ENCODE peak calls at places on chromosomes 12 and 14, in nine cellular contexts. One of them, this sample, is unnamed.
A peak's percentile ranks its signal among the peaks of the same experiment; 100 is the strongest.

GRCh38 chr14:36910578-36910977 is 248.9 kb downstream of the PAX9 start:
- DNase-seq in transverse colon: no peak
- DNase-seq in HCT116: no peak
- DNase-seq in GM23338: no peak
- DNase-seq in esophagus muscularis mucosa: no peak
- DNase-seq in spleen: no peak
- DNase-seq in HL-60: no peak
- DNase-seq in HepG2: no peak
- DNase-seq in breast epithelium: no peak
- DNase-seq in this sample: no peak

GRCh38 chr12:75471928-75472865 is 8.4 kb upstream of the GLIPR1 start:
- DNase-seq in transverse colon: no peak
- DNase-seq in spleen: no peak
- DNase-seq in HL-60: no peak
- DNase-seq in breast epithelium: no peak
- DNase-seq in HCT116: no peak
- DNase-seq in GM23338: no peak
- DNase-seq in HepG2: no peak
- DNase-seq in esophagus muscularis mucosa: no peak
- DNase-seq in this sample: no peak

GRCh38 chr14:89455412-89455811 is 38.4 kb upstream of the FOXN3 start:
- DNase-seq in esophagus muscularis mucosa: no peak
- DNase-seq in HepG2: no peak
- DNase-seq in breast epithelium: no peak
- DNase-seq in HL-60: no peak
- DNase-seq in GM23338: no peak
- DNase-seq in transverse colon: peak; percentile 50
- DNase-seq in spleen: no peak
- DNase-seq in HCT116: no peak
- DNase-seq in this sample: peak; percentile 54

GRCh38 chr12:116125981-116126566 is 151.4 kb downstream of the MED13L start:
- DNase-seq in HepG2: no peak
- DNase-seq in transverse colon: no peak
- DNase-seq in spleen: no peak
- DNase-seq in HL-60: peak; percentile 30
- DNase-seq in GM23338: peak; percentile 42
- DNase-seq in esophagus muscularis mucosa: no peak
- DNase-seq in breast epithelium: no peak
- DNase-seq in HCT116: no peak
- DNase-seq in this sample: no peak

GRCh38 chr14:93824518-93825234 is 36.4 kb upstream of the PRIMA1 start:
- DNase-seq in breast epithelium: no peak
- DNase-seq in GM23338: peak; percentile 15
- DNase-seq in esophagus muscularis mucosa: no peak
- DNase-seq in HCT116: no peak
- DNase-seq in HL-60: no peak
- DNase-seq in spleen: no peak
- DNase-seq in transverse colon: no peak
- DNase-seq in HepG2: peak; percentile 8
- DNase-seq in this sample: no peak

GRCh38 chr12:94622475-94622874 is 27.9 kb downstream of the TMCC3 start:
- DNase-seq in transverse colon: no peak
- DNase-seq in esophagus muscularis mucosa: no peak
- DNase-seq in GM23338: no peak
- DNase-seq in spleen: no peak
- DNase-seq in breast epithelium: no peak
- DNase-seq in HepG2: no peak
- DNase-seq in HCT116: no peak
- DNase-seq in HL-60: no peak
- DNase-seq in this sample: no peak

GRCh38 chr12:125382896-125383295 is 317.7 kb downstream of the AACS start:
- DNase-seq in GM23338: no peak
- DNase-seq in HepG2: no peak
- DNase-seq in HL-60: no peak
- DNase-seq in breast epithelium: no peak
- DNase-seq in spleen: no peak
- DNase-seq in esophagus muscularis mucosa: peak; percentile 66
- DNase-seq in transverse colon: no peak
- DNase-seq in HCT116: no peak
- DNase-seq in this sample: no peak

GRCh38 chr12:107584523-107584922 is 101.1 kb upstream of the PWP1 start:
- DNase-seq in spleen: no peak
- DNase-seq in GM23338: peak; percentile 43
- DNase-seq in esophagus muscularis mucosa: no peak
- DNase-seq in breast epithelium: no peak
- DNase-seq in HCT116: no peak
- DNase-seq in HL-60: no peak
- DNase-seq in HepG2: no peak
- DNase-seq in transverse colon: no peak
- DNase-seq in this sample: no peak

GRCh38 chr12:107379852-107380567 is 286.7 kb upstream of the CRY1 start:
- DNase-seq in breast epithelium: no peak
- DNase-seq in HL-60: no peak
- DNase-seq in HepG2: peak; percentile 67
- DNase-seq in esophagus muscularis mucosa: no peak
- DNase-seq in spleen: no peak
- DNase-seq in transverse colon: peak; percentile 27
- DNase-seq in GM23338: no peak
- DNase-seq in HCT116: peak; percentile 39
- DNase-seq in this sample: no peak

GRCh38 chr12:12723147-12723680 is 6.0 kb downstream of the CDKN1B start:
- DNase-seq in esophagus muscularis mucosa: no peak
- DNase-seq in spleen: no peak
- DNase-seq in HepG2: no peak
- DNase-seq in transverse colon: no peak
- DNase-seq in GM23338: no peak
- DNase-seq in HCT116: no peak
- DNase-seq in HL-60: no peak
- DNase-seq in breast epithelium: no peak
- DNase-seq in this sample: no peak

GRCh38 chr14:67285876-67286452 is 44.7 kb downstream of the PALS1 start:
- DNase-seq in breast epithelium: no peak
- DNase-seq in spleen: no peak
- DNase-seq in esophagus muscularis mucosa: no peak
- DNase-seq in GM23338: peak; percentile 82
- DNase-seq in transverse colon: no peak
- DNase-seq in HL-60: no peak
- DNase-seq in HepG2: peak; percentile 25
- DNase-seq in HCT116: peak; percentile 39
- DNase-seq in this sample: no peak

GRCh38 chr14:103217538-103217937 is 94.3 kb downstream of the TNFAIP2 start:
- DNase-seq in GM23338: no peak
- DNase-seq in esophagus muscularis mucosa: no peak
- DNase-seq in transverse colon: no peak
- DNase-seq in breast epithelium: no peak
- DNase-seq in HepG2: no peak
- DNase-seq in HCT116: no peak
- DNase-seq in spleen: peak; percentile 0
- DNase-seq in HL-60: no peak
- DNase-seq in this sample: no peak

GRCh38 chr12:48285751-48286650 is 64.7 kb downstream of the ZNF641 start:
- DNase-seq in HL-60: no peak
- DNase-seq in HCT116: no peak
- DNase-seq in spleen: no peak
- DNase-seq in esophagus muscularis mucosa: no peak
- DNase-seq in GM23338: peak; percentile 49
- DNase-seq in breast epithelium: no peak
- DNase-seq in HepG2: no peak
- DNase-seq in transverse colon: no peak
- DNase-seq in this sample: no peak

GRCh38 chr12:9925746-9926393 is 6.3 kb downstream of the CLEC2A start:
- DNase-seq in HL-60: no peak
- DNase-seq in transverse colon: no peak
- DNase-seq in HCT116: peak; percentile 24
- DNase-seq in HepG2: peak; percentile 9
- DNase-seq in spleen: no peak
- DNase-seq in breast epithelium: no peak
- DNase-seq in esophagus muscularis mucosa: no peak
- DNase-seq in GM23338: peak; percentile 86
- DNase-seq in this sample: no peak

GRCh38 chr14:58430156-58430555 is 2.6 kb downstream of the KIAA0586 start:
- DNase-seq in HL-60: no peak
- DNase-seq in transverse colon: no peak
- DNase-seq in breast epithelium: no peak
- DNase-seq in HCT116: no peak
- DNase-seq in GM23338: no peak
- DNase-seq in HepG2: no peak
- DNase-seq in spleen: no peak
- DNase-seq in esophagus muscularis mucosa: no peak
- DNase-seq in this sample: no peak

GRCh38 chr14:101002738-101003137 is 99.2 kb upstream of the RTL1 start:
- DNase-seq in spleen: peak; percentile 17
- DNase-seq in HL-60: no peak
- DNase-seq in breast epithelium: no peak
- DNase-seq in HepG2: no peak
- DNase-seq in HCT116: no peak
- DNase-seq in esophagus muscularis mucosa: no peak
- DNase-seq in transverse colon: no peak
- DNase-seq in GM23338: no peak
- DNase-seq in this sample: no peak

GRCh38 chr14:51552275-51552674 is 99.4 kb upstream of the FRMD6 start:
- DNase-seq in HL-60: no peak
- DNase-seq in GM23338: peak; percentile 46
- DNase-seq in spleen: no peak
- DNase-seq in HCT116: no peak
- DNase-seq in breast epithelium: no peak
- DNase-seq in transverse colon: no peak
- DNase-seq in esophagus muscularis mucosa: no peak
- DNase-seq in HepG2: no peak
- DNase-seq in this sample: no peak

GRCh38 chr12:29566441-29566840 is 69.0 kb upstream of the OVCH1 start:
- DNase-seq in HL-60: no peak
- DNase-seq in esophagus muscularis mucosa: no peak
- DNase-seq in spleen: no peak
- DNase-seq in breast epithelium: no peak
- DNase-seq in GM23338: no peak
- DNase-seq in HCT116: no peak
- DNase-seq in HepG2: no peak
- DNase-seq in transverse colon: no peak
- DNase-seq in this sample: no peak

GRCh38 chr14:35004839-35005238 is 22.0 kb downstream of the SRP54 start:
- DNase-seq in breast epithelium: no peak
- DNase-seq in transverse colon: no peak
- DNase-seq in spleen: no peak
- DNase-seq in HL-60: no peak
- DNase-seq in HCT116: no peak
- DNase-seq in HepG2: no peak
- DNase-seq in GM23338: no peak
- DNase-seq in esophagus muscularis mucosa: no peak
- DNase-seq in this sample: no peak
- TF ChIP-seq CTCF in breast epithelium: no peak
- TF ChIP-seq CTCF in transverse colon: no peak
- TF ChIP-seq CTCF in spleen: no peak
- TF ChIP-seq CTCF in HL-60: no peak
- TF ChIP-seq CTCF in HCT116: no peak
- TF ChIP-seq CTCF in HepG2: no peak
- TF ChIP-seq CTCF in GM23338: no peak
- TF ChIP-seq CTCF in esophagus muscularis mucosa: no peak
- TF ChIP-seq CTCF in this sample: no peak

DNA sequence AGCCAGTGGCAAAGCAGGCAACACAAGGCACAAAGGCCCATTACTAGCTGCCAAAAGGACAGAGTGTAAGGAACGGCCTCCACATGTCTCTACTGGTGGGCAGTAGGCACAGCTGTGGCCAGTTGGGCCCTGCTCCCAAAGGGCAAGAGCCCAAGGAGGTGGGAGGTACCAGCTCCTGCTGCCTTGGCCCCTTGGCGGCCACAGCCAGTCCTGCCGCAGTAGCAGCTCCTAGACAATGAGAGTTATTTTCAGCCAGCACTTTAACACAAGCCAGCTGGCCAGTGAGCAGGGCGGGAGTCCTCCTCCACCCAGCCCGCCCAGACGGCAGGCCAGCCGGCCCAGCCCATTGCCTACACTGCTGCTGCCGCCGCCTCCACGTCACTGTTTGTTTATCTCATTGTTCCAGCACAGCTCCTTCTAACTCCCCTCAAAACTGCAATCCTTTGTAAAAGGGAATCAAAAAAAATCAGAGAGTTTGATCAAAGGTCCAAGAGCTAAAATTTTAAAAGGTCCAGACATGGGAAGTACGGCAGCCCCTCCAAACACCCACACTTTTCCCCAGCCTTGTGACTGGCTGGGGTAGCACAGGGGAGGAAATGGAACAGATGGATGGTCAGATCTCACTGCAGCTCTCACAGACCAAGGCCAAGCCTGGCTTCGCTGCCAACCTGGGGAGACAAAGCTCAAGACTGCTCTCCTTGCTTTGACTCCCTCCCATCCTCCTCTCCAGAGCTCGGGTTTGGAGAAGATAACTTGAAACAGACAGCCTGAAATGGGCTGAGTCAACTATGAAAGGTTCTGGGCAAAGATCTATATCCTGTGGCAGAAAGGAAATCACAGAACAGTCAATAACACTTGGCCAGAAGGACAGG is 33.5 kb downstream of the FMNL3 start:
- DNase-seq in HCT116: no peak
- DNase-seq in HepG2: peak; percentile 47
- DNase-seq in HL-60: no peak
- DNase-seq in spleen: peak; percentile 86
- DNase-seq in GM23338: peak; percentile 79
- DNase-seq in breast epithelium: peak; percentile 81
- DNase-seq in esophagus muscularis mucosa: peak; percentile 95
- DNase-seq in transverse colon: peak; percentile 86
- DNase-seq in this sample: peak; percentile 98
- TF ChIP-seq POLR2AphosphoS5 in HCT116: no peak
- TF ChIP-seq POLR2AphosphoS5 in HepG2: no peak
- TF ChIP-seq POLR2AphosphoS5 in HL-60: no peak
- TF ChIP-seq POLR2AphosphoS5 in spleen: peak; percentile 89
- TF ChIP-seq POLR2AphosphoS5 in GM23338: no peak
- TF ChIP-seq POLR2AphosphoS5 in breast epithelium: peak; percentile 70
- TF ChIP-seq POLR2AphosphoS5 in esophagus muscularis mucosa: peak; percentile 95
- TF ChIP-seq POLR2AphosphoS5 in transverse colon: peak; percentile 90
- TF ChIP-seq POLR2AphosphoS5 in this sample: peak; percentile 77

GRCh38 chr14:64943981-64944520 is 1.5 kb upstream of the GPX2 start:
- DNase-seq in GM23338: no peak
- DNase-seq in spleen: no peak
- DNase-seq in transverse colon: no peak
- DNase-seq in HCT116: no peak
- DNase-seq in esophagus muscularis mucosa: peak; percentile 89
- DNase-seq in breast epithelium: no peak
- DNase-seq in HL-60: no peak
- DNase-seq in HepG2: no peak
- DNase-seq in this sample: no peak
- H3K4me3 ChIP-seq in GM23338: no peak overlapping the region
- H3K4me3 ChIP-seq in spleen: no peak overlapping the region
- H3K4me3 ChIP-seq in transverse colon: no peak overlapping the region
- H3K4me3 ChIP-seq in HCT116: no peak overlapping the region
- H3K4me3 ChIP-seq in esophagus muscularis mucosa: no peak overlapping the region
- H3K4me3 ChIP-seq in breast epithelium: no peak overlapping the region
- H3K4me3 ChIP-seq in HL-60: no peak overlapping the region
- H3K4me3 ChIP-seq in HepG2: no peak overlapping the region
- H3K4me3 ChIP-seq in this sample: no peak overlapping the region

DNA sequence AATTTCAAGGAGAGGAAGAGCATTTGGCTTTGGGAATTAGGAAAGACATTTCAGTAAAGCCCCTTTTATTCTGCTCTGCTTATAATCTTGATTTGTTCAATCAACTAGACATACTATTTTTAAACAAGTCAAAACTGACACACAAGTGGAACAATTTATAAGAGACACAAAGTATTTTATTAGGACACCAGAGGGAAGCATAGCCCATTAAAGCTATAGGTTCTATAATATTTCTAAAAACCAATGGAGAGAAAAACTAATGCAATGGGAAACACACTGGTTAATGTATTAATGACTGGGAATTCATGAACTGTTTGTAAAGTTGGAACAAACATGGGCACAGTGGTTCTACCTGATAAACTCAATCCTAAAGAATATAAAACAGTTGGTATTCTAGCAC is 15.3 kb upstream of the CERS5 start:
- DNase-seq in HCT116: no peak
- DNase-seq in esophagus muscularis mucosa: no peak
- DNase-seq in HepG2: no peak
- DNase-seq in breast epithelium: no peak
- DNase-seq in transverse colon: no peak
- DNase-seq in spleen: no peak
- DNase-seq in GM23338: no peak
- DNase-seq in HL-60: no peak
- DNase-seq in this sample: no peak
- TF ChIP-seq CTCF in HCT116: no peak
- TF ChIP-seq CTCF in esophagus muscularis mucosa: no peak
- TF ChIP-seq CTCF in HepG2: peak; percentile 12
- TF ChIP-seq CTCF in breast epithelium: no peak
- TF ChIP-seq CTCF in transverse colon: no peak
- TF ChIP-seq CTCF in spleen: no peak
- TF ChIP-seq CTCF in GM23338: no peak
- TF ChIP-seq CTCF in HL-60: no peak
- TF ChIP-seq CTCF in this sample: no peak

This sample was measured in sigmoid colon.